ENCODE peak calls at places on chromosomes 5 and 9, in four cellular contexts. J, V, B and M are unnamed samples.

GRCh38 chr9:89805726-89806125 is 200.9 kb downstream of the GADD45G start:
- DNase-seq in J (no peak), V (no peak), B (no peak), M (no peak)

GRCh38 chr5:27706832-27707231 is 668.4 kb upstream of the CDH9 start:
- DNase-seq in J (no peak), V (no peak), B (no peak), M (no peak)

GRCh38 chr5:40841068-40841805 is at the start of gene CARD6:
- DNase-seq in J (no peak), V (no peak), B (no peak), M (no peak)

GRCh38 chr5:14269395-14269794 is 126.3 kb downstream of the TRIO start:
- DNase-seq in J (no peak), V (no peak), B (no peak), M (no peak)

GRCh38 chr5:30908356-30908755 is 285.1 kb upstream of the CDH6 start:
- DNase-seq in J (no peak), V (no peak), B (no peak), M (peak)

GRCh38 chr9:98569070-98569469 is 139.7 kb downstream of the GABBR2 start:
- DNase-seq in J (no peak), V (no peak), B (no peak), M (no peak)

GRCh38 chr5:163460562-163461176 is at the start of gene HMMR:
- DNase-seq in J (no peak), V (no peak), B (no peak), M (no peak)

GRCh38 chr9:106716820-106717219 is 146.1 kb upstream of the ZNF462 start:
- DNase-seq in J (no peak), V (no peak), B (no peak), M (no peak)

GRCh38 chr5:170809551-170809950 is 26.0 kb downstream of the GABRP start:
- DNase-seq in J (no peak), V (no peak), B (peak), M (peak)

GRCh38 chr5:132266031-132266835 is 8.7 kb downstream of the PDLIM4 start:
- DNase-seq in J (no peak), V (no peak), B (no peak), M (no peak)

GRCh38 chr5:597871-598563 is 14.1 kb upstream of the CEP72 start:
- DNase-seq in J (no peak), V (no peak), B (no peak), M (no peak)

GRCh38 chr5:180287868-180288267 is 4.0 kb downstream of the MAPK9 start:
- DNase-seq in J (no peak), V (no peak), B (no peak), M (no peak)

GRCh38 chr9:86573886-86574285 is 219.7 kb upstream of the TUT7 start:
- DNase-seq in J (no peak), V (no peak), B (no peak), M (no peak)

GRCh38 chr5:42919600-42919999 is 107.9 kb upstream of the SELENOP start:
- DNase-seq in J (no peak), V (no peak), B (no peak), M (no peak)

GRCh38 chr5:59204114-59204897 is 621.4 kb downstream of the RAB3C start:
- DNase-seq in J (no peak), V (no peak), B (no peak), M (no peak)

GRCh38 chr9:133730994-133731715 is 7.0 kb downstream of the SARDH start:
- DNase-seq in J (no peak), V (no peak), B (no peak), M (no peak)

GRCh38 chr5:37789991-37790390 is 49.9 kb downstream of the GDNF start:
- DNase-seq in J (no peak), V (no peak), B (no peak), M (no peak)

GRCh38 chr5:65981548-65981947 is 55.2 kb downstream of the ERBIN start:
- DNase-seq in J (no peak), V (no peak), B (no peak), M (no peak)

GRCh38 chr9:122580360-122580759 is 2.8 kb downstream of the OR1L8 start:
- DNase-seq in J (no peak), V (no peak), B (no peak), M (no peak)

GRCh38 chr9:7760014-7760415 is 39.6 kb downstream of the DMAC1 start:
- DNase-seq in J (no peak), V (no peak), B (no peak), M (no peak)

GRCh38 chr9:74653437-74654080 is 156.4 kb downstream of the RORB start:
- DNase-seq in J (no peak), V (no peak), B (no peak), M (no peak)

GRCh38 chr9:121125590-121125989 is 50.8 kb downstream of the CNTRL start:
- DNase-seq in J (no peak), V (no peak), B (no peak), M (no peak)

GRCh38 chr5:81639556-81639955 is 111.3 kb downstream of the SSBP2 start:
- DNase-seq in J (no peak), V (no peak), B (no peak), M (no peak)

GRCh38 chr9:109453210-109453842 is 44.8 kb downstream of the PTPN3 start:
- DNase-seq in J (no peak), V (no peak), B (no peak), M (no peak)

GRCh38 chr5:58074717-58075116 is 385.2 kb downstream of the PLK2 start:
- DNase-seq in J (no peak), V (no peak), B (no peak), M (no peak)

GRCh38 chr9:96618209-96619108 is 1.2 kb downstream of the CDC14B start:
- DNase-seq in J (no peak), V (no peak), B (no peak), M (peak)

GRCh38 chr9:112061152-112061740 is 113.9 kb downstream of the SUSD1 start:
- DNase-seq in J (no peak), V (peak), B (no peak), M (no peak)

GRCh38 chr9:136324501-136325300 is 2.6 kb upstream of the GPSM1 start:
- DNase-seq in J (no peak), V (no peak), B (no peak), M (no peak)

GRCh38 chr9:136323420-136323819 is 3.9 kb upstream of the GPSM1 start:
- DNase-seq in J (no peak), V (no peak), B (no peak), M (no peak)

GRCh38 chr9:136326061-136326776 is 1.1 kb upstream of the GPSM1 start:
- DNase-seq in J (no peak), V (no peak), B (no peak), M (no peak)

GRCh38 chr9:136326777-136327312 is 494 bp upstream of the GPSM1 start:
- DNase-seq in J (no peak), V (no peak), B (no peak), M (no peak)

DNA sequence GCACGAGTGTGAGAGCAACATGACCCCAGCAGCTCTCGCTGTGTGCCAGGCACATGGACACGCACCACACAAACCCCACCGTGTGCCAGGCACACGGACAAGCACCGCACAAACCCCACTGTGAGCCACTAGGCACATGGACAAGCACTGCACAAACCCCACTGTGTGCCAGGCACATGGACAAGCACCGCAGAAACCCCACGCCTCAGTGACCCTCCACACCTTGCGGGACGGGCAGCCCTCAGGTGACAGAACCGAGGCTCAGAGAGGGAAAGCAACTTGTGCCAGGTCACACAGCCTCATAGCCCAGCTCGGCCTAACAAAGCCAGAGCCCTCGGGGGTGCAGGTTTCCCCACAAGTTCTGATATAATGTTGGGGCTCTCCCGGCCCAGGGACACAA is 2.0 kb upstream of the GPSM1 start:
- DNase-seq in J (no peak), V (no peak), B (no peak), M (no peak)
- H3K27ac ChIP-seq in J (peak), V (peak), B (no peak), M (no peak)

GRCh38 chr9:131584858-131585257 is 39.5 kb downstream of the PRRT1B start:
- DNase-seq in J (no peak), V (no peak), B (no peak), M (no peak)
- H3K27ac ChIP-seq in J (no peak), V (peak), B (no peak), M (no peak)

GRCh38 chr9:136686794-136687711 is at the start of gene AGPAT2:
- DNase-seq in J (peak), V (peak), B (no peak), M (peak)
- H3K27ac ChIP-seq in J (peak), V (peak), B (no peak), M (peak)

GRCh38 chr5:134507495-134507894 is 18.0 kb upstream of the JADE2 start:
- DNase-seq in J (no peak), V (no peak), B (no peak), M (no peak)

GRCh38 chr5:134504629-134505300 is 20.7 kb upstream of the JADE2 start:
- DNase-seq in J (no peak), V (no peak), B (no peak), M (no peak)

GRCh38 chr5:134508521-134509195 is 16.8 kb upstream of the JADE2 start:
- DNase-seq in J (no peak), V (no peak), B (no peak), M (no peak)

GRCh38 chr5:134503937-134504437 is 21.5 kb upstream of the JADE2 start:
- DNase-seq in J (no peak), V (no peak), B (no peak), M (no peak)

GRCh38 chr5:134506054-134507039 is 19.1 kb upstream of the JADE2 start:
- DNase-seq in J (no peak), V (no peak), B (no peak), M (no peak)
- H3K27ac ChIP-seq in J (no peak), V (peak), B (no peak), M (no peak)

DNA sequence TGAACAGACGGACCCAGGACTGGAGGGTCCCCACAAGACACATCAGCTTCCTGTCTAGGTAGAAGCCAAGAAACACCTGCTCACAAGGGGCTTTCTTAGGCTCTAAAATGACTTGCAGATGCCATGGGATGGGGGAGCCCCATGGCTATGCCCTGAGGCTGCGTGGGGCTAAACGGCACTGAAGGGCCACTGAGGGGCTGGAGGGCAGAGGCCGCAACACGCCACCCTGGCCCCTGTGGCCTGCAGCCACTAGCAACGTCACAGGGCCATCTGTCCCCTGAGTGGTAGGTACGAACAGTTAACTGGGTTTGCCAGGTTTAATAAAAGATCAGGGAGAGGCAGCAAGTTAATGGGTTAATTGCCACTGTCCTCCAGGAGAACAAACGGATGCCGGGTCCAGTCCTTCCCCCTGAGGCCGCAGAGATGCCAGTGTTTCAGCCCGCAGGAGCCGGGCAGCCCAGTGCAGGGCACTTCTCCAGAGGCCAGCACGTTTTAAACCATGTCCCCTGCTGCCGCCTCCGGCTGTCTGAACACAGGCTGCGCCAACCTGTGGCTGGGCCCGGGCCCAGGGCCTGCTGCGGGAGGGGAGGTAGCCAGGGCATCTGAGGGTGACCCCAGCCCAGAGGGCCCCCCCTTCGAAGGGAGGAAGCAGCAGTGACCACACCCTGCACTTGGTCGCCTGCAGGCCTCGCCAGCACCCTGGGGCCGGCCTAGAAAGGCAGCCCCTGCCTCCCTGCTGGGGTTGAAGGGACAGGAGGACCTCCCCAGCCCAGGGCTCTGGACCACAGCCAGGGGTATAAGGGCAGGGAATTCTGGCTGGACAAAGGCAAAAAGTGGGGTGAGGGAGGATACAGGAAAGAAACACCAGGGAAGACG is 227.4 kb downstream of the FANCC start:
- DNase-seq in J (no peak), V (no peak), B (no peak), M (peak)
- H3K27ac ChIP-seq in J (peak), V (peak), B (no peak), M (peak)

GRCh38 chr5:157613385-157614245 is 38.0 kb upstream of the ADAM19 start:
- DNase-seq in J (no peak), V (no peak), B (no peak), M (no peak)

GRCh38 chr5:157611571-157612067 is 36.0 kb upstream of the ADAM19 start:
- DNase-seq in J (no peak), V (no peak), B (no peak), M (no peak)

GRCh38 chr5:157610990-157611389 is 35.4 kb upstream of the ADAM19 start:
- DNase-seq in J (no peak), V (no peak), B (no peak), M (no peak)

GRCh38 chr5:157612581-157612980 is 37.0 kb upstream of the ADAM19 start:
- DNase-seq in J (no peak), V (no peak), B (no peak), M (no peak)

DNA sequence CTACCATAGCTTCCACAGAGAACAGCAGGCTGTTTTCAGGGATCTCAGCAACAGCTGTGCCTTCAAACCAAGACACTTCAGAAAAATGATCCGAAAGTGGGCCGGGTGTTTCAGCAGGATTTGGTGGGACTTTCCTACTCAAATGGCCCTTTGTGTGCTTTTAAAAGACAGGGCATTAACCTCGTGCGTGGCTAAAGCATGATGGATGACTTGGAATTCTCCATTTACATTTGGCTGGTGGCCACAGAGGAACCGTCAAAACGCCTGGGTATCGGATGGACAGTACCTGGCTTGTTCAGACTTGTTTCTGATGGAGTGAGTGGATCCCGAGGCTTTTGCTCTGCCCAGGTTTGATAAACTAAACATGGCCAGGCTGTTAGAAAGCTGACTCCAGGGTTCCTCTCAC is 36.5 kb upstream of the ADAM19 start:
- DNase-seq in J (no peak), V (no peak), B (no peak), M (no peak)
- H3K27ac ChIP-seq in J (no peak), V (no peak), B (no peak), M (no peak)

GRCh38 chr9:102205251-102205650 is 466.8 kb upstream of the GRIN3A start:
- DNase-seq in J (no peak), V (no peak), B (no peak), M (no peak)

GRCh38 chr9:102206432-102206831 is 468.0 kb upstream of the GRIN3A start:
- DNase-seq in J (no peak), V (no peak), B (no peak), M (no peak)
- H3K27ac ChIP-seq in J (no peak), V (no peak), B (no peak), M (no peak)

DNA sequence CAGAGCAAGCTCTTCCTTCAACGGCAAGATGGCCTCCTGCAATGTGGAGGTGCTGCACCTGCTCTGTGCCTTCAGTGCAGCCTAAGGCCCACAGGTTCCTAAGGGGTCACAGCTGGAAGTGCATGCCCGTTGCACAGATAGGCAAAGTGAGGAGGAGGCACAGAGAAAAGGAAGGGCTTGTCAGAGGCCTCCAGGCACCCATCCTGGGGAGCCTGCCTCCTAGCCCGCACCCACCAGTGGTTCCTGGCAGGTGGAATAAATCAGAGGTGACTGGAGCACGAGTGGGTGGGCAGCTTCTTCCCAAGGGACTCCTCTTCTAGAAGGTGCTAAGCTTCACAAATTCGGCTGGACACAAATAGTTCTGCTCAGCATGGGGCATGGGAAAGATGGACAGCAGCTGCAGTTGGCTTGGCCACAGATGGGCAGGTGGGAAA is 52.8 kb upstream of the STXBP1 start:
- DNase-seq in J (no peak), V (no peak), B (no peak), M (no peak)
- H3K27ac ChIP-seq in J (peak), V (peak), B (no peak), M (no peak)

GRCh38 chr5:148829248-148829594 is 2.8 kb downstream of the ADRB2 start:
- DNase-seq in J (no peak), V (no peak), B (no peak), M (no peak)
- H3K27ac ChIP-seq in J (no peak), V (peak), B (no peak), M (no peak)